ENCODE peak calls at places on chromosome 19, in four cellular contexts. One of them, this sample, is unnamed.

GRCh38 chr19:46639356-46640061 is 3.5 kb upstream of the GNG8 start:
- DNase-seq in K562: peak; percentile 57
- DNase-seq in HepG2: no peak
- DNase-seq in A549: no peak
- DNase-seq in this sample: peak; percentile 58

GRCh38 chr19:40348961-40349507 is 539 bp downstream of the PLD3 start:
- DNase-seq in K562: peak; percentile 33
- DNase-seq in HepG2: peak; percentile 8
- DNase-seq in A549: peak; percentile 83
- DNase-seq in this sample: peak; percentile 52

GRCh38 chr19:42132030-42132628 is at the start of gene POU2F2:
- DNase-seq in K562: peak; percentile 36
- DNase-seq in HepG2: no peak
- DNase-seq in A549: no peak
- DNase-seq in this sample: no peak

GRCh38 chr19:52734340-52734892 is 428 bp downstream of the ZNF611 start:
- DNase-seq in K562: peak; percentile 23
- DNase-seq in HepG2: no peak
- DNase-seq in A549: no peak
- DNase-seq in this sample: no peak

GRCh38 chr19:947707-948533 is 22.1 kb downstream of the ARID3A start:
- DNase-seq in K562: no peak
- DNase-seq in HepG2: no peak
- DNase-seq in A549: no peak
- DNase-seq in this sample: no peak

GRCh38 chr19:9309974-9310446 is 372 bp upstream of the ZNF699 start:
- DNase-seq in K562: peak; percentile 94
- DNase-seq in HepG2: no peak
- DNase-seq in A549: peak; percentile 94
- DNase-seq in this sample: peak; percentile 84

GRCh38 chr19:10543420-10544241 is at the start of gene ATG4D:
- DNase-seq in K562: peak; percentile 99
- DNase-seq in HepG2: peak; percentile 41
- DNase-seq in A549: peak; percentile 60
- DNase-seq in this sample: peak; percentile 47

GRCh38 chr19:17487240-17488121 is 17.2 kb downstream of the SLC27A1 start:
- DNase-seq in K562: peak; percentile 35
- DNase-seq in HepG2: no peak
- DNase-seq in A549: no peak
- DNase-seq in this sample: no peak

GRCh38 chr19:51141181-51141580 is 920 bp upstream of the SIGLEC7 start:
- DNase-seq in K562: no peak
- DNase-seq in HepG2: no peak
- DNase-seq in A549: no peak
- DNase-seq in this sample: no peak

GRCh38 chr19:35169226-35169995 is 14.9 kb downstream of the FXYD5 start:
- DNase-seq in K562: no peak
- DNase-seq in HepG2: no peak
- DNase-seq in A549: no peak
- DNase-seq in this sample: no peak

DNA sequence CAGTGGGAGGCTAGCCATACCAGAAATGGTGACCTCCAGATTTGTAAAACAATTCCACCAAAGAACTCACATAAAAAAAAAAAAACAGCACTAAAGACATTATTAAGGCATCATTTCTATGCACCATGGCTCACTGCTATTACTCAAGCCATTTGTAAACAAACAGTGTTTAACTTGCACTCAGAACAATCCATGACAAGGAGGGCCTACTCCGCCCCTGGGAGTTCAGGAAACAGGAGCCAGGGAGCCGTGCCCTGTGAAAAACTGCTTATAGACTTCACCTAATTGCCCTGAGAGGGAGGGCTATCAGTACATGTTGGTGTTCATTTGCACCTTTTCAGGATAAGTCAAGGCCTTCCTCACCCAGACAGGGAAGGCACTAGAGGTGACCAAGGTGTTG is 103.2 kb downstream of the ZNF429 start:
- DNase-seq in K562: no peak
- DNase-seq in HepG2: peak; percentile 4
- DNase-seq in A549: no peak
- DNase-seq in this sample: no peak
- TF ChIP-seq MAZ in K562: no peak
- TF ChIP-seq MAZ in HepG2: no peak
- TF ChIP-seq MAZ in A549: no peak
- TF ChIP-seq MAZ in this sample: no peak

GRCh38 chr19:6729573-6730152 is 7.7 kb downstream of the GPR108 start:
- DNase-seq in K562: no peak
- DNase-seq in HepG2: no peak
- DNase-seq in A549: no peak
- DNase-seq in this sample: no peak

GRCh38 chr19:6728346-6728745 is 7.9 kb upstream of the C3 start:
- DNase-seq in K562: no peak
- DNase-seq in HepG2: no peak
- DNase-seq in A549: no peak
- DNase-seq in this sample: no peak

GRCh38 chr19:6731822-6732221 is 5.6 kb downstream of the GPR108 start:
- DNase-seq in K562: no peak
- DNase-seq in HepG2: no peak
- DNase-seq in A549: no peak
- DNase-seq in this sample: no peak

GRCh38 chr19:6730941-6731670 is 6.3 kb downstream of the GPR108 start:
- DNase-seq in K562: no peak
- DNase-seq in HepG2: no peak
- DNase-seq in A549: no peak
- DNase-seq in this sample: no peak

DNA sequence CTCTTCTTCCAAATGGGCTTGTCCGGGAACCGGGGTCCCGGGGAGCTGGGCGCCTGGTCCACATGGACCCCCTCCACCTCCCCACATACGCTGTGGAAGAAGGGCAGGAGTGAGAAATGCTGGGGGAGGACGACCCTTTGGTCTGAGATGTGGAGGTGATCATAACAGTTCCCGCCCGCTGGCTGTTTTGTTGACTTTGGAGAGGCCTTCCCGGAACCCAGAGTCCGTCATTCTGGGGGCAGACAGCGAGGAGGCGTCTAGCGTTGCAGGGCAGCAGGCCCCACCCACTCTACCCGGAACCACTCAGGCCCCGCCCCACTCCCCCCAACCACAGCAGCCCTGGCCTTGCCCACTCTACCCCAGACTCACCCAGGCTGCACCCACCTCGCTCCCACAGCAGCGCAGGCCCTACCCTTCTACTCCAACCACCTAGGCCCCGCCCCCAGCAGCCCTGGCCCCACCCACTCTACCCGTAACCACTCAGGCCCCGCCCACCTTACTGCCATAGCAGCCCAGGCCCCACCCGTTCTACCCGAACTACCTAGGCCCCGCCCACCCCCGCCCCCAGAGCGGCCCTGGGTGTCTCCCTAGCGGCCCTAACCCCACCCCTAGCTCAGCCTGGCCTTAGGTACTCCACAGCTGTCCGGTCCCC is 7.1 kb downstream of the GPR108 start:
- DNase-seq in K562: peak; percentile 96
- DNase-seq in HepG2: peak; percentile 96
- DNase-seq in A549: peak; percentile 84
- DNase-seq in this sample: no peak
- TF ChIP-seq MAZ in K562: peak; percentile 50
- TF ChIP-seq MAZ in HepG2: peak; percentile 91
- TF ChIP-seq MAZ in A549: no peak
- TF ChIP-seq MAZ in this sample: no peak

DNA sequence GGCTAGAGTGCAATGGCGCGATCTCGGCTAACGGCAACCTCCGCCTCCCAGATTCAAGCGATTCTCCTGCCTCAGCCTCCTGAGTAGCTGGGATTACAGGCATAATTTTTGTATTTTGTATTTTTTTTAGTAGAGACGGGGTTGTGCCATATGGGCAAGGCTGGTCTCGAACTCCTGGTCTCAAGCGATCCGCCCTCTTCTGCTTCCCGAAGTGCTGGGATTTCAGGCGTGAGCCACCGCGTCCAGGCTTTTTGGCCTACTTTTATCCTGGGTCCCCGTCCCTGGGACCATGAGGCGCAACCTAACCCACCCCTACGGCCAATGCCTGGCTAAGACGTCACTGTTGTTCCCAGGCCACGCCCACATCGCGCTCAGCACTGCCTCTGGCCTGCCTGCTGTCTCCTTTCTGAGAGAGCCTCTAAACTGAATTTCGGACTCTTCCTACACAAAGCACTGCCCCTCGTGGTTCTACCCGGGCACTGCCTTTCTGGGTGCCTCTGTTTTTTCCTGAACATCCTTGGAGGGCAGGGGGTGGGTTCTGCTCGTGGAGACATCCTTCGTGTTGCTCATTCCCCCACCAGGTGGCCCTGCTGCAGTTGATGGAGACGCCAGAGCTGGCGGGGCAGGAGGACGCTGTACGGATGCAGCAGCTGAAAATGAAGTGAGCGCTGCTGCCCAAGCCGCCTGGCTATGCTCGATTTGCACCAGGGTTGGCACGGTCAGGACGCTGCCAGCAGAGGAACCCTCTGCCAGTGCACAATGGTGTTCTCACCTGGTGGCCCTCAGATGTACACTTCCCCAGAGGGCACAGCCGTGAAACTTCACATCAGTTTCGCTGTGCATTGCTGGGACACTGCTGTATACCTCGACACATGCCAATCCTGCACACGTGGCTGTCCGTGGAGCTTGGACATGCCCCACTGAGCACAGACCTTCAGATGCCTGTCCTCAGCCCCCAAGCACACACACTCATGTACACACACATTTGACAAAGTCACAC is 2.0 kb downstream of the REX1BD start:
- DNase-seq in K562: peak; percentile 81
- DNase-seq in HepG2: peak; percentile 76
- DNase-seq in A549: peak; percentile 94
- DNase-seq in this sample: peak; percentile 57
- TF ChIP-seq MAZ in K562: peak; percentile 26
- TF ChIP-seq MAZ in HepG2: no peak
- TF ChIP-seq MAZ in A549: no peak
- TF ChIP-seq MAZ in this sample: no peak

DNA sequence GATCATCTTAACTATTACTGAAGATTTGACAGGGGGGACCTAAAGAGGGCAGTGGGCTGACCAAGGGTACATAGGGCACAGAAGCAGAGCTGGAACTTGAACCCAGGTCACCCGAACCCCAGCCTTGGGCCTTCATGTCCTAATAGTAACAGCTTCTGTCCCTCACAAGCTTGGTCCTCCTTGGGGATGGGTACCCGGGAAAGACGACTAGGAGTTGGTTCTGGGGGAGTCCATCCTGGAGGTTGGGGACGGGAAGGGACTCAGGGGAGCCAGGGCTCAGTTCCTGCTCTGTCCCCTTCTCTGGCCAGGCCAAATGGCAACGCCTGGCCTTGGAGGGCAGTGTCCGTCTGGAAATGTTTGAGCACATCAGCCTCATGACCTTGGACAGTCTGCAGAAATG is 39.6 kb upstream of the CYP4F8 start:
- DNase-seq in K562: no peak
- DNase-seq in HepG2: no peak
- DNase-seq in A549: no peak
- DNase-seq in this sample: no peak
- TF ChIP-seq MAZ in K562: no peak
- TF ChIP-seq MAZ in HepG2: no peak
- TF ChIP-seq MAZ in A549: no peak
- TF ChIP-seq MAZ in this sample: no peak

DNA sequence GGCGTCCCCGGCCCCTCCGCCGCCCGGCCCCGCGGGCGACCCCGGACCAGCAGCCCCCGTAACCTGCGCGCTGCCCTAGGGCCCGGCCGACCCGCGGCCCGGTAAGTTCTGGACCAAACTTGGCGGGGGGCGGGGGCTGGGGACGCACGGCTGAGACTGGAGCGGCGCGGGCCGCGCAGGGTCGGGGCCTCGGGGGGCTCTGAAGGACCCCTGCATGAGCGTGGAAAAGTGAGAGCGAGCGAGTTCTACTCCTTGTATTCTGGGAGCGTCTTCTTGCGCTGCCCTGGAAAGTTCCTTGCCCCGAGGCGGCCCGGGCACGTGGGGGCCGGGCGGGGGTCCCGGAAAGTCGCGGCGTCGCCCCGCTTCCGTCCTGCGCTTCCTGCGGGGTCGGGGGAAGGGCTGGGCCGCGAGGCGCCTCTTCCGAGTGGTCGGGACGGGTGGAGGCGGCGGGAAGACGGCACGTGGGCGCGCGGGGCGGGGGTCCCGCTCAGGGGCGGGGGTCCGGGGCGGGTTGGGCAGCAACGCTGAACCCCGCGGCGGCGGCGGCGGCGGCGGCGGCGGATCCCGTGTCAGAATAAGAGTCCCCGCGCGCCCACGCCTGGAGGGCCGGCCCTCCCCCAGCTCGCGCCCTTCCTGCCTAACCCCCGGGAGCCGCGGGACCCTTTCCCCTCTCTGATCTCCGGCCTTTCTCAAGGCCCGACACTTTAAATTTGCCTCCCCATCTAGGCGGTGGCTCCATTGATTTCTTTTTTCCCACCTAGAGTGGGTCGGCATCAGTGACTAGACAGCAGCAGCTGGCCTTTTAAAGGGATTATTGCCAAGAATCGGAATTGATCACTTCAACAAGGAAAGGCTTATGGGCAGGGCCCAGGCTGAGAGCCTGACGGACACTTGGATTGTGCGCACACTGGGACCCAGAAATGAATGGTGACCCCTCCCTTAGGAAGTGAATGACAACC is 723 bp downstream of the GATAD2A start:
- DNase-seq in K562: peak; percentile 54
- DNase-seq in HepG2: no peak
- DNase-seq in A549: peak; percentile 30
- DNase-seq in this sample: peak; percentile 60
- TF ChIP-seq MAZ in K562: no peak
- TF ChIP-seq MAZ in HepG2: no peak
- TF ChIP-seq MAZ in A549: no peak
- TF ChIP-seq MAZ in this sample: peak; percentile 1

DNA sequence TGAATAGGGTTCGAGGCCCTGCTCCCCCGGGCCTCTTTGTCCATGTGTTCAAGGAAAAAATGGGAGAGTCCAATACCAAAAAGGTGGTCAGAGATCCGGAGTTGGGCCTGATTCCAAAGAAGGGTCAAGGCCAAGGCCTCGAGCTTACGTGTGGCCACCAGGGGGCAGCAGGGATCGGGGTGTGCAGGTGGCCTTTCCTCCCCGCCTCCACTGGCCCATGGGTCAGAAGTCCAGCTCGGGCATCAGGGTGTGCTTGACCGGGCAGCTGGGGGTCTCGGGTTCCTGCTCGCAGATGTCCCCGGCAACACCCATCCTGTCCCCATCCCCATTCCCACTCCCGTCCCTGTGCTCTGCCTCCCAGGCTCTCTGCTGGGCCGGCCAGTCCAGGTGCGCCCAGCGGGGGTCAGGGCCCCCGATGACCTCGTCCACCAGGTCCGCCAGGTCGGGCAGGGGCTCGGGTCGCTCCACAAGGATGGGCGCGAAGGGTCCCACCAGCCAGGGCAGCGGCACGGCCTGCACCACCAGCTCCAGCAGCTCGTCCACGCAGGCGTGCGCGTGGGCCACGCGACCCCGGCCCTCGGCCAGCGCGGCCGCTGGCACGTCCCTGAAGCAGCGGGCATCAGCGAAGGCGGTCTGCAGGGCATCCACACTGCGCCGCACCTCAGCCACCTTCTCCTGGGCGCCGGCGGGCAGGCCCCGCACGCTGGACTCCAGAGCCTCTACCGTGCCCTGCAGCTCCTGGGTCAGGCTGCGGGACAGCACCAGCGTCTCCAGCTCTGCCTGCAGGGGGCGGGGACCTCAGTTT is 5.2 kb upstream of the PLIN4 start:
- DNase-seq in K562: peak; percentile 80
- DNase-seq in HepG2: peak; percentile 51
- DNase-seq in A549: peak; percentile 57
- DNase-seq in this sample: peak; percentile 10
- TF ChIP-seq MAZ in K562: no peak
- TF ChIP-seq MAZ in HepG2: no peak
- TF ChIP-seq MAZ in A549: no peak
- TF ChIP-seq MAZ in this sample: no peak

This sample was measured in IMR-90.